ENCODE peak calls at places on chromosomes 4 and X, in five cellular contexts. Z, Q, C, B and A are unnamed samples.

GRCh38 chrX:118847676-118848075 is 24.1 kb downstream of the ZCCHC12 start:
- DNase-seq in B (peak), C (no peak), Z (peak), Q (peak), A (no peak)

GRCh38 chr4:57501715-57502114 is 391.5 kb upstream of the IGFBP7 start:
- DNase-seq in Z (no peak), Q (no peak), B (no peak), C (no peak), A (no peak)

GRCh38 chr4:24210332-24210902 is 320.6 kb upstream of the PPARGC1A start:
- DNase-seq in Q (no peak), B (no peak), C (no peak), Z (no peak), A (no peak)

GRCh38 chr4:80103615-80104014 is 30.6 kb upstream of the ANTXR2 start:
- DNase-seq in B (no peak), Q (no peak), Z (peak), C (no peak), A (peak)

GRCh38 chr4:183504930-183505555 is at the start of gene ING2:
- DNase-seq in B (peak), Q (no peak), Z (no peak), C (no peak), A (no peak)

GRCh38 chrX:34638116-34638515 is 19.0 kb downstream of the TMEM47 start:
- DNase-seq in Q (no peak), B (peak), Z (no peak), C (peak), A (no peak)

GRCh38 chrX:70613295-70613694 is 168.7 kb downstream of the DLG3 start:
- DNase-seq in C (no peak), Z (no peak), Q (no peak), B (no peak), A (no peak)

GRCh38 chrX:109830704-109831206 is 97.7 kb upstream of the ACSL4 start:
- DNase-seq in B (no peak), C (no peak), Q (no peak), Z (peak), A (no peak)

GRCh38 chr4:10157478-10158354 is 41.1 kb upstream of the WDR1 start:
- DNase-seq in B (peak), C (peak), Q (peak), Z (peak), A (no peak)

GRCh38 chrX:134718329-134719317 is 60.4 kb upstream of the PLAC1 start:
- DNase-seq in Z (peak), C (no peak), Q (peak), B (no peak), A (peak)

GRCh38 chr4:2799444-2799911 is 6.6 kb downstream of the SH3BP2 start:
- DNase-seq in C (no peak), Q (no peak), Z (peak), B (peak), A (no peak)

GRCh38 chr4:123599920-123600394 is 203.4 kb downstream of the SPRY1 start:
- DNase-seq in C (peak), B (peak), Q (no peak), Z (peak), A (no peak)

GRCh38 chr4:158172558-158173258 is at the start of gene GASK1B:
- DNase-seq in C (no peak), Q (peak), Z (peak), B (peak), A (no peak)

GRCh38 chr4:68361146-68361589 is 11.3 kb upstream of the YTHDC1 start:
- DNase-seq in B (no peak), C (no peak), Z (no peak), Q (no peak), A (no peak)

GRCh38 chrX:20477836-20478532 is 211.3 kb upstream of the RPS6KA3 start:
- DNase-seq in Z (no peak), C (no peak), B (no peak), Q (no peak), A (no peak)

GRCh38 chr4:186149872-186150271 is 41.5 kb upstream of the CYP4V2 start:
- DNase-seq in C (peak), Z (no peak), B (peak), Q (no peak), A (no peak)

GRCh38 chrX:118552501-118552900 is 56.9 kb downstream of the DOCK11 start:
- DNase-seq in Z (no peak), C (no peak), Q (no peak), B (no peak), A (no peak)

GRCh38 chr4:6972911-6973310 is 63.3 kb downstream of the TBC1D14 start:
- DNase-seq in B (peak), Q (no peak), C (no peak), Z (no peak), A (no peak)

GRCh38 chr4:142264961-142265360 is 581.1 kb downstream of the INPP4B start:
- DNase-seq in C (no peak), Q (no peak), B (no peak), Z (no peak), A (no peak)

GRCh38 chr4:96652158-96652557 is 812.3 kb downstream of the PDHA2 start:
- DNase-seq in Z (no peak), C (no peak), Q (no peak), B (no peak), A (no peak)

GRCh38 chr4:172698256-172698655 is 470.4 kb upstream of the GALNT7 start:
- DNase-seq in C (no peak), Q (no peak), Z (no peak), B (no peak), A (no peak)

GRCh38 chrX:45818913-45819312 is 618.2 kb upstream of the DIPK2B start:
- DNase-seq in C (no peak), Z (no peak), Q (no peak), B (no peak), A (no peak)

GRCh38 chr4:59570850-59571476 is 1629.2 kb upstream of the ADGRL3 start:
- DNase-seq in C (no peak), B (no peak), Z (no peak), Q (no peak), A (peak)

GRCh38 chr4:141388483-141388882 is 167.8 kb downstream of the ZNF330 start:
- DNase-seq in C (no peak), B (no peak), Q (peak), Z (no peak), A (no peak)

GRCh38 chr4:123936615-123937014 is 540.0 kb downstream of the SPRY1 start:
- DNase-seq in Z (no peak), Q (no peak), B (no peak), C (no peak), A (no peak)

GRCh38 chrX:67544871-67545771 is 1.3 kb downstream of the AR start:
- DNase-seq in Z (no peak), Q (no peak), C (peak), B (peak), A (no peak)

GRCh38 chr4:100557306-100557705 is 39.5 kb upstream of the EMCN start:
- DNase-seq in B (no peak), Z (no peak), C (no peak), Q (no peak), A (no peak)

GRCh38 chr4:13546855-13547562 is 2.7 kb upstream of the NKX3-2 start:
- DNase-seq in Q (no peak), Z (no peak), B (peak), C (peak), A (no peak)

GRCh38 chr4:138113819-138114415 is 128.2 kb downstream of the SLC7A11 start:
- DNase-seq in B (no peak), Z (no peak), Q (no peak), C (no peak), A (no peak)

GRCh38 chr4:76802546-76803021 is 95.4 kb downstream of the SOWAHB start:
- DNase-seq in B (peak), Q (no peak), C (peak), Z (no peak), A (no peak)

GRCh38 chrX:44945736-44946135 is 72.7 kb downstream of the KDM6A start:
- DNase-seq in Z (peak), B (no peak), Q (no peak), C (no peak), A (no peak)

GRCh38 chrX:68139791-68140190 is 293.5 kb downstream of the OPHN1 start:
- DNase-seq in C (no peak), Z (no peak), B (no peak), Q (no peak), A (no peak)

GRCh38 chrX:22366166-22366702 is 93.5 kb downstream of the CBLL2 start:
- DNase-seq in B (no peak), Z (no peak), C (no peak), Q (no peak), A (no peak)

GRCh38 chrX:129612396-129612795 is 42.4 kb downstream of the APLN start:
- DNase-seq in B (no peak), Q (no peak), Z (no peak), C (no peak), A (no peak)

GRCh38 chr4:84531689-84532088 is 32.6 kb upstream of the NKX6-1 start:
- DNase-seq in Z (no peak), C (no peak), Q (no peak), B (peak), A (no peak)

DNA sequence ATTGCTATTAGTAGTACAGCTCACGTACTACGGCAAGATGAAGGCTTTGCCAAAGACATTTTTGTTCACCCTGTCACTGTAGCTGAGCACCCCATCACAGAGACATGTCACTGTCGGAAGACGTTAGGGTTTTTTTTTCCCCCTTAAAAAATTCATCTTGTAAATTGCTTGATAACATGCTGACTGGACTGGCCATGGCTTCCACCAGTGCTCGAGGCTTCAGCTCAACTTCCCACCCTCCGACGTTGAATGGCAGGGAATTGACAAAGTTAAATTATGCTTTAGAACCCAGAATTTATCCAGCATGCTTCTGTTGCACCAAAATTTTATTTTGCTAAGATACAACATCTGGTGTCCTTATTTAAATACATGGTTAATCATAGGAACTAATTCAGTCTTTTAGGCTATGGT is 707 bp upstream of the OTUD4 start:
- DNase-seq in C (no peak), Q (no peak), Z (no peak), B (no peak), A (no peak)
- TF ChIP-seq CTCF in C (no peak), Q (no peak), Z (no peak), B (no peak), A (no peak)

GRCh38 chr4:112348488-112349158 is 51.5 kb downstream of the ALPK1 start:
- DNase-seq in B (peak), Q (peak), Z (no peak), C (peak), A (peak)
- TF ChIP-seq CTCF in B (peak), Q (peak), Z (no peak), C (peak), A (peak)

GRCh38 chrX:131741103-131741581 is 197.3 kb downstream of the OR13H1 start:
- DNase-seq in C (no peak), Z (peak), B (no peak), Q (no peak), A (no peak)
- TF ChIP-seq CTCF in C (no peak), Z (no peak), B (no peak), Q (no peak), A (no peak)

GRCh38 chr4:164977243-164978164 is at the start of gene TRIM61:
- DNase-seq in C (no peak), Z (no peak), Q (no peak), B (no peak), A (no peak)
- TF ChIP-seq CTCF in C (no peak), Z (no peak), Q (no peak), B (no peak), A (no peak)

DNA sequence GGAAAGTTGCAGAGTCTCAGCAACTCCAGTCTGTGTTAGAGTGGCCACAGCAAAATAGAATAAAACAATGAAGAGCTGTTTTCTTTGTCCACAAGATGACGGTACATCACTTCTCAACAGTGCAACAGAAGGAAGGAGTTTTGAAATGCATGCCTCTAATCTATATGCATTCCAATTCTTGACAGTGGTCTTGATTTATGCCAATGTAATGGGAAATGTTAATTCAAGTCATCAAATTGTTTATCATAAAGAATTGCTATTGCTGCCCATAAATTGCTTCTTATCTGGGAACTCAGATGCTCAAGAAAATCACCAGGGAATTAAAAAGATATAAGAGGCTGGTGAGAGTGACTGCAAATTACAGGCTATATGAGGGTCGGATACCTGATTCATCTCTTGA is 195.5 kb upstream of the PRPS2 start:
- DNase-seq in Z (no peak), Q (no peak), C (no peak), B (no peak), A (no peak)
- TF ChIP-seq CTCF in Z (no peak), Q (no peak), C (no peak), B (no peak), A (no peak)

DNA sequence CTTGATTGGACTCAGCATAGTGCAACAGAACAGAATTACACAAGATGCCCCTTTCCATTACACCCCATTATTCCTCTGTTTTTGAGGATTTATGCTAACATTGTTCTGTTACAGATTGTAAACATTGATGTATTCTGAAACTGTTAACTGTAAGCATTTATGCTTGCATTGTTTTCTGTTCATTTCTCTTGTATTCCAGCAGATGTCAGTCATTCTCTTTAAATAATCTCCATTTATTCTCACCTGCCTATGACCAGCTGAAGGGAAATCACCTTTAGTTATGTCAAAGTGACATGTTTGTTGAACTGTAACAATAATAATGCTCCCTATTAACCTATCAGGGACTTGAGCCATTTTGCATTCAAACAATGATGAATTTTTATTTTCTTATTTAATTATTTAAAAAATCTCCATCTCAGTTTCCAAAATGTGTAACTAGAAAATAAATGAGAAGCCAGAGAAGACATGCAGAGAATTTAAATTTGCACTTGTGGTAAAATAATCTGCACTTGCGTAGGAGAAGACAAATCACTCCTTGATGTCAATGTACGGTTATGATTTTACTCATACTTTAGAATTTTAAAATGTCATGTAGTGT is 58.0 kb downstream of the SPCS3 start:
- DNase-seq in B (no peak), Q (no peak), C (no peak), Z (no peak), A (peak)
- TF ChIP-seq CTCF in B (peak), Q (peak), C (peak), Z (peak), A (peak)

DNA sequence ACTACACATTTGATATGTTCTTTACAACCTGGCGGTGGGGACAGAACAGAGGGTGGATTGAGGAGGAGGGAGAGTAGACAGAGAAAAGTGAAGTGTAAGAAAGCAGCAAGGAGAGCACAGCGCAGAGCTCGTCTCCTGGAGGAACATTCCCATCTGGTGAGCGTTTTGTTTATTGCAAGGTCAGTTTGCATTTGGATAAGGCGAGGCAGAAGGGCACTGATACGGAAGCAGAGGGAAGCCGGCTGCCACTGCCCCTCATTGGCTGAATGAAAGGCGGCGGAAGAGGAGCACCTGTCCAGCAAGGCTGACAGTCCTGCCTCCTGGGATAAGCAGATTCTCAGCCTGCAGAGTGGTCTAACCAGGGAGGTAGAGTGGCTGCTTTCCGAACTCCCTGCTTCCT is 83.2 kb downstream of the GPR143 start:
- DNase-seq in B (peak), Q (no peak), C (no peak), Z (no peak), A (no peak)
- TF ChIP-seq CTCF in B (peak), Q (no peak), C (peak), Z (no peak), A (peak)

GRCh38 chr4:145937990-145938611 is 522 bp downstream of the ZNF827 start:
- DNase-seq in Q (no peak), C (peak), Z (no peak), B (peak), A (no peak)

GRCh38 chr4:145935253-145936141 is 3.1 kb downstream of the ZNF827 start:
- DNase-seq in C (peak), B (peak), Q (no peak), Z (no peak), A (no peak)

GRCh38 chr4:145934434-145935047 is 4.1 kb downstream of the ZNF827 start:
- DNase-seq in B (no peak), Z (no peak), C (no peak), Q (no peak), A (no peak)

GRCh38 chr4:145937021-145937861 is 1.4 kb downstream of the ZNF827 start:
- DNase-seq in B (peak), Z (no peak), Q (no peak), C (peak), A (no peak)

GRCh38 chr4:145936142-145937020 is 2.2 kb downstream of the ZNF827 start:
- DNase-seq in Q (no peak), C (peak), Z (peak), B (peak), A (peak)
- TF ChIP-seq CTCF in Q (no peak), C (peak), Z (no peak), B (peak), A (peak)

GRCh38 chr4:41852229-41852628 is 83.0 kb upstream of the TMEM33 start:
- DNase-seq in B (no peak), C (no peak), Z (no peak), Q (no peak), A (peak)

GRCh38 chr4:41851621-41852020 is 83.6 kb upstream of the TMEM33 start:
- DNase-seq in C (no peak), Z (no peak), B (no peak), Q (no peak), A (no peak)

GRCh38 chr4:41857225-41857624 is 78.0 kb upstream of the TMEM33 start:
- DNase-seq in B (no peak), Z (no peak), C (no peak), Q (no peak), A (no peak)

GRCh38 chr4:41856797-41857196 is 78.4 kb upstream of the TMEM33 start:
- DNase-seq in Z (no peak), Q (no peak), C (no peak), B (no peak), A (no peak)

GRCh38 chr4:41853973-41854372 is 81.3 kb upstream of the TMEM33 start:
- DNase-seq in Z (no peak), B (no peak), Q (no peak), C (no peak), A (no peak)
- TF ChIP-seq CTCF in Z (no peak), B (peak), Q (no peak), C (peak), A (no peak)